ENCODE peak calls at places on chromosomes 11 and 22, in four cellular contexts. M is neuronal stem cell, Q is cardiac muscle cell, F is stomach. Z is an unnamed sample. For H3K4me1, the result is how much of the 10 kb centered on the place peaks cover.

GRCh38 chr11:128532571-128533091 is 54.7 kb downstream of the ETS1 start:
- DNase-seq in F (no peak), Q (no peak), M (peak), Z (no peak)

GRCh38 chr22:32476286-32476685 is 1.7 kb downstream of the FBXO7 start:
- DNase-seq in F (no peak), M (no peak), Q (no peak), Z (peak)

GRCh38 chr11:69876013-69876412 is 56.8 kb upstream of the FGF3 start:
- DNase-seq in Q (no peak), F (peak), M (no peak), Z (no peak)

GRCh38 chr11:116517077-116517476 is 255.7 kb downstream of the BUD13 start:
- DNase-seq in Q (no peak), M (no peak), F (peak), Z (no peak)

GRCh38 chr11:44658451-44658850 is 68.3 kb upstream of the TSPAN18 start:
- DNase-seq in M (no peak), Q (peak), F (no peak), Z (peak)

GRCh38 chr22:19612866-19613572 is 88.8 kb upstream of the CLDN5 start:
- DNase-seq in F (no peak), M (no peak), Q (no peak), Z (no peak)

GRCh38 chr11:68215524-68216170 is 2.6 kb upstream of the KMT5B start:
- DNase-seq in Q (no peak), F (no peak), M (no peak), Z (no peak)

GRCh38 chr22:44445731-44446130 is 52.3 kb downstream of the RTL6 start:
- DNase-seq in M (no peak), F (no peak), Q (no peak), Z (no peak)

GRCh38 chr22:49236541-49237075 is 591.1 kb downstream of the BRD1 start:
- DNase-seq in F (no peak), Q (no peak), M (no peak), Z (no peak)

GRCh38 chr22:43811777-43812148 is 342 bp downstream of the EFCAB6 start:
- DNase-seq in F (no peak), Q (peak), M (no peak), Z (peak)

GRCh38 chr11:24848857-24849256 is 352.0 kb downstream of the LUZP2 start:
- DNase-seq in Q (no peak), M (no peak), F (no peak), Z (no peak)

GRCh38 chr11:32962016-32962415 is 53.7 kb upstream of the DEPDC7 start:
- DNase-seq in F (no peak), M (no peak), Q (peak), Z (no peak)

GRCh38 chr22:31800065-31800464 is 46.2 kb downstream of the DEPDC5 start:
- DNase-seq in F (no peak), Q (no peak), M (no peak), Z (no peak)

GRCh38 chr22:23187871-23188700 is 7.8 kb downstream of the BCR start:
- DNase-seq in M (no peak), F (no peak), Q (no peak), Z (no peak)

GRCh38 chr22:37082251-37082650 is 27.3 kb downstream of the TMPRSS6 start:
- DNase-seq in M (no peak), F (no peak), Q (no peak), Z (no peak)

GRCh38 chr11:102457865-102458264 is 5.3 kb upstream of the TMEM123 start:
- DNase-seq in F (no peak), Q (no peak), M (no peak), Z (no peak)

GRCh38 chr11:102929966-102930365 is 25.6 kb downstream of the MMP13 start:
- DNase-seq in F (no peak), M (no peak), Q (no peak), Z (peak)

GRCh38 chr22:39960791-39961746 is 872 bp downstream of the TMA7B start:
- DNase-seq in Q (peak), F (peak), M (no peak), Z (peak)

GRCh38 chr11:131811380-131811779 is 441.0 kb downstream of the NTM start:
- DNase-seq in F (no peak), M (no peak), Q (no peak), Z (no peak)

GRCh38 chr22:48382197-48382596 is 1445.5 kb downstream of the BRD1 start:
- DNase-seq in M (no peak), F (peak), Q (no peak), Z (no peak)

GRCh38 chr11:2296913-2297622 is 4.7 kb downstream of the C11orf21 start:
- DNase-seq in F (peak), Q (no peak), M (no peak), Z (no peak)

GRCh38 chr22:32123657-32124056 is 35.4 kb downstream of the C22orf42 start:
- DNase-seq in M (no peak), Q (no peak), F (no peak), Z (no peak)

GRCh38 chr22:40388231-40388630 is 17.8 kb downstream of the SGSM3 start:
- DNase-seq in M (no peak), Q (no peak), F (no peak), Z (no peak)

GRCh38 chr11:34492806-34493414 is 20.7 kb downstream of the ELF5 start:
- DNase-seq in Q (peak), F (peak), M (peak), Z (peak)

GRCh38 chr22:27110985-27111451 is 453.6 kb downstream of the MIAT start:
- DNase-seq in M (no peak), Q (peak), F (no peak), Z (no peak)

GRCh38 chr11:67983916-67984315 is 20.0 kb downstream of the UNC93B1 start:
- DNase-seq in Q (no peak), F (no peak), M (no peak), Z (no peak)

GRCh38 chr11:102927624-102927990 is 27.9 kb downstream of the MMP13 start:
- DNase-seq in M (no peak), F (no peak), Q (peak), Z (no peak)

GRCh38 chr11:79440451-79441158 is at the start of gene TENM4:
- DNase-seq in Q (peak), M (peak), F (peak), Z (no peak)

GRCh38 chr22:49726022-49726681 is 101.5 kb downstream of the BRD1 start:
- DNase-seq in Q (no peak), F (no peak), M (no peak), Z (no peak)

GRCh38 chr11:101862410-101863233 is 52.2 kb upstream of the CEP126 start:
- DNase-seq in M (peak), Q (peak), F (no peak), Z (peak)

GRCh38 chr11:34758262-34758661 is 137.4 kb downstream of the EHF start:
- DNase-seq in M (no peak), Q (peak), F (no peak), Z (no peak)

GRCh38 chr11:2804701-2805387 is 80.7 kb downstream of the CDKN1C start:
- DNase-seq in F (peak), M (no peak), Q (no peak), Z (no peak)

GRCh38 chr11:105734422-105734821 is 124.5 kb downstream of the GRIA4 start:
- DNase-seq in Q (no peak), F (no peak), M (no peak), Z (peak)

GRCh38 chr22:32720924-32721323 is 80.6 kb upstream of the TIMP3 start:
- DNase-seq in Q (peak), F (no peak), M (no peak), Z (peak)

GRCh38 chr11:16081756-16082531 is 274.4 kb downstream of the SOX6 start:
- DNase-seq in M (no peak), Q (no peak), F (no peak), Z (no peak)

GRCh38 chr22:48885919-48886305 is 941.8 kb downstream of the BRD1 start:
- DNase-seq in M (no peak), F (no peak), Q (no peak), Z (no peak)

GRCh38 chr11:47992959-47993820 is 12.8 kb downstream of the PTPRJ start:
- DNase-seq in Q (peak), F (no peak), M (no peak), Z (peak)

GRCh38 chr11:78080818-78081495 is 1.3 kb upstream of the NDUFC2 start:
- DNase-seq in F (no peak), Q (peak), M (no peak), Z (no peak)

GRCh38 chr22:20211409-20211996 is 56.6 kb downstream of the RTN4R start:
- DNase-seq in M (no peak), F (no peak), Q (no peak), Z (no peak)

GRCh38 chr11:693887-694562 is 997 bp downstream of the DEAF1 start:
- DNase-seq in F (no peak), Q (no peak), M (no peak), Z (peak)
- H3K27ac ChIP-seq in F (peak), Q (no peak), M (no peak), Z (no peak)

DNA sequence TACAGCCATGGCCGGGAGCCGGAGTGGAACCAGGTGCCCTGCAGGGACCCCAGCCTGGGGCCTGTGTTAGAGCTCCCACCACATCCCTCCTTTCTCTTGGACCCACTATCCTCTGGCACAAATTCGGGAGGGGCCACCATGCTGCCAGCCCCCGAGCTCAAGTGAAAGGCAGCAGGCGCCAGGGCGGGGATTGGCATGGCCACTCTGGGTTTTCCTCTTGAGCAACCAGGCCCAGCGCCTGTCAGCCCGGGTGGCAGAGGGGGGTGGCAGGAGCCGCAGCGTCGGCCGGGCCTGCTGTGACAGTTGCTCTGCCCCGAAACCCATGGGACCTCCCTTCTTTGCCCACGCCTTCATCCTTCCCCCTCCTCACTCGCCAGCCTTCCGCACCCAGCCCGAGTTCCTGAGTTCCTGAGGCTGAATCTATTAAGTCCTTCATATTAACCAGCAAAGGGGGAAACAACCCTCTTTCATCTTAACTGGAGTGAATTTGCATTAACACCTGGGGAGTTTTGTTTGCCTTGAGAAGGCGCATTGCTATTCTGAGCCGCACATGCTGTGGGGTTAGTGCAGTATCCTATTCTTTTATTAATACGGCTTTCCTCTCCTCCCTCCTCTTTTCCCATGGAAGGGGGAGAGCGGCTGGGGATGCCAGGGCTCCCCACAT is 16.7 kb upstream of the CABP7 start:
- DNase-seq in F (no peak), Q (no peak), M (no peak), Z (no peak)
- H3K4me1 ChIP-seq in F (under half), Q (under half), M (under half), Z (under half)

GRCh38 chr11:104650234-104650633 is 248.0 kb downstream of the CASP12 start:
- DNase-seq in F (no peak), Q (no peak), M (peak), Z (no peak)

GRCh38 chr11:104654414-104654813 is 243.8 kb downstream of the CASP12 start:
- DNase-seq in F (no peak), M (no peak), Q (no peak), Z (no peak)

GRCh38 chr11:104649002-104649401 is 249.3 kb downstream of the CASP12 start:
- DNase-seq in M (no peak), Q (no peak), F (no peak), Z (no peak)

GRCh38 chr11:104657083-104657482 is 241.2 kb downstream of the CASP12 start:
- DNase-seq in Q (no peak), M (no peak), F (no peak), Z (no peak)

DNA sequence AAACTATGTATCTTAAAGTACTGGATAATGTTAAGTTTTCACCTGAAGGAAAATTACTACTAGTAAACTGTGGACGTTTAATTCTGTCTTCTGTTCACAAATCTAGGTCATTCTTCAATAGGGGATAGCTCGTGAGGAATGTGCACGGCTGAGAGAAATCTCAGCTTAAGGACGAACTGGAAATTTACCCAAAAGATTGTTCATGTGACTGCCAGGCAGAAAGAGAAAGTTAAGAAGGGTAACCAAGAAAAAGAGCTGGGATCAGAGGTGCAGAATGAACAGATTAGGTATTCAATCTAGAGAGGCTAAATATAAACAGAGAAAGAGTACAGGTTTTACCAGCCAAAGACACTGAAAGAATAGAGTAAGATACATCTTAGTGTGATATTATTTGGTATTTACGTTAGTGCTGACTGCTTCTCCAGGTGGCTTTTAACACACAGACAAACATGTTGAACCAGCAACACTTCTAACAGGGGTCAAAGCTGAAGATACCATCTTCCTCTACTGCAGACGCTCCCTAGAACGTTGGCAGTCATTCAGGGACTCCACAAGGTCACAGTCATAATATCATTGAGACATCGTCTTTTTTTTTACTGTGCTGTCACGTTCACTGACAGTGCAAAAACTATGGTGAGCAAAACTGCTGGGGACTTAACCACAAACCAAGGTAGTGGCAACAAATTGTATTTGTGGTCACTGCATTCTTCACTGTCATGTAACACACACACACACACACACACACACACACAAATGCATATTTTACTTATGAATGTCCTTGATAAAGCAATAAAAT is 245.1 kb downstream of the CASP12 start:
- DNase-seq in M (no peak), Q (peak), F (no peak), Z (peak)
- H3K27ac ChIP-seq in M (no peak), Q (no peak), F (no peak), Z (no peak)

GRCh38 chr11:64516226-64516625 is 74.8 kb upstream of the SLC22A12 start:
- DNase-seq in Q (no peak), F (no peak), M (no peak), Z (peak)
- H3K4me1 ChIP-seq in Q (under half), F (under half), M (under half), Z (under half)

GRCh38 chr22:18079706-18080230 is 2.0 kb downstream of the PEX26 start:
- DNase-seq in Q (no peak), M (no peak), F (no peak), Z (no peak)
- H3K27ac ChIP-seq in Q (no peak), M (no peak), F (peak), Z (no peak)